ENCODE peak calls at places on chromosome 10, in five cellular contexts. J is naive thymus-derived CD4-positive, alpha-beta T cell; Q is suprapubic skin; X is CD8-positive, alpha-beta T cell; H is neural progenitor cell. R is an unnamed sample.
A peak's percentile ranks its signal among the peaks of the same experiment; 100 is the strongest.

GRCh38 chr10:26440091-26440445 is 1.9 kb downstream of the APBB1IP start:
- DNase-seq in J (no peak), Q (no peak), X (no peak), H (no peak), R (no peak)

GRCh38 chr10:71921319-71922027 is 42.7 kb upstream of the CHST3 start:
- DNase-seq in J (no peak), Q (peak; percentile 83), X (no peak), H (peak; percentile 67), R (peak; percentile 82)

GRCh38 chr10:6279540-6280267 is 77.0 kb downstream of the PFKFB3 start:
- DNase-seq in J (no peak), Q (no peak), X (peak; percentile 27), H (peak; percentile 10), R (no peak)

GRCh38 chr10:18102404-18102803 is 37.8 kb upstream of the CACNB2 start:
- DNase-seq in J (no peak), Q (no peak), X (no peak), H (no peak), R (no peak)

GRCh38 chr10:42970451-42971250 is 106.2 kb upstream of the RET start:
- DNase-seq in J (no peak), Q (peak; percentile 41), X (peak; percentile 36), H (no peak), R (no peak)

GRCh38 chr10:20091698-20092097 is 275.5 kb downstream of the PLXDC2 start:
- DNase-seq in J (no peak), Q (no peak), X (no peak), H (no peak), R (no peak)

GRCh38 chr10:113709221-113709838 is 29.6 kb downstream of the CASP7 start:
- DNase-seq in J (no peak), Q (no peak), X (no peak), H (no peak), R (no peak)

GRCh38 chr10:44293842-44294241 is 91.1 kb downstream of the CXCL12 start:
- DNase-seq in J (no peak), Q (no peak), X (no peak), H (no peak), R (no peak)

GRCh38 chr10:124616040-124616835 is 127.9 kb downstream of the FAM53B start:
- DNase-seq in J (no peak), Q (no peak), X (no peak), H (no peak), R (no peak)

GRCh38 chr10:76205361-76205760 is 773.9 kb downstream of the LRMDA start:
- DNase-seq in J (no peak), Q (no peak), X (no peak), H (no peak), R (no peak)

GRCh38 chr10:60237977-60238376 is 151.7 kb downstream of the ANK3 start:
- DNase-seq in J (no peak), Q (no peak), X (no peak), H (no peak), R (no peak)

GRCh38 chr10:30882281-30882680 is 149.4 kb downstream of the ZNF438 start:
- DNase-seq in J (no peak), Q (no peak), X (no peak), H (no peak), R (no peak)

GRCh38 chr10:86105640-86106039 is 261.0 kb downstream of the GRID1 start:
- DNase-seq in J (no peak), Q (no peak), X (no peak), H (no peak), R (no peak)

GRCh38 chr10:124225468-124226270 is 132.3 kb upstream of the CHST15 start:
- DNase-seq in J (peak; percentile 49), Q (no peak), X (no peak), H (no peak), R (no peak)

GRCh38 chr10:71241114-71241898 is 28.9 kb downstream of the UNC5B start:
- DNase-seq in J (no peak), Q (no peak), X (no peak), H (no peak), R (no peak)

GRCh38 chr10:63093227-63093626 is 39.9 kb upstream of the NRBF2 start:
- DNase-seq in J (no peak), Q (no peak), X (no peak), H (no peak), R (no peak)

GRCh38 chr10:75456122-75456521 is 24.7 kb downstream of the LRMDA start:
- DNase-seq in J (no peak), Q (no peak), X (no peak), H (no peak), R (no peak)

GRCh38 chr10:46247808-46248569 is 38.8 kb upstream of the ANTXRL start:
- DNase-seq in J (no peak), Q (peak; percentile 42), X (no peak), H (no peak), R (no peak)

GRCh38 chr10:46239999-46240683 is 46.7 kb upstream of the ANTXRL start:
- DNase-seq in J (no peak), Q (no peak), X (no peak), H (no peak), R (no peak)

GRCh38 chr10:83469719-83470336 is 669.5 kb upstream of the GHITM start:
- DNase-seq in J (no peak), Q (no peak), X (no peak), H (no peak), R (no peak)
- H3K9me3 ChIP-seq in J (no peaks in the 10 kb centered on the region), Q (no peaks in the 10 kb centered on the region), X (no peaks in the 10 kb centered on the region), H (no peaks in the 10 kb centered on the region), R (no peaks in the 10 kb centered on the region)

GRCh38 chr10:133187906-133188681 is 28.1 kb downstream of the KNDC1 start:
- DNase-seq in J (no peak), Q (no peak), X (no peak), H (no peak), R (no peak)
- H3K9me3 ChIP-seq in J (no peaks in the 10 kb centered on the region), Q (no peaks in the 10 kb centered on the region), X (no peaks in the 10 kb centered on the region), H (no peaks in the 10 kb centered on the region), R (peaks cover 9% of the 10 kb centered on the region)

GRCh38 chr10:129784286-129784685 is 179.8 kb downstream of the EBF3 start:
- DNase-seq in J (no peak), Q (peak; percentile 40), X (no peak), H (no peak), R (no peak)
- H3K9me3 ChIP-seq in J (no peaks in the 10 kb centered on the region), Q (peaks cover 5% of the 10 kb centered on the region), X (no peaks in the 10 kb centered on the region), H (no peaks in the 10 kb centered on the region), R (no peaks in the 10 kb centered on the region)

DNA sequence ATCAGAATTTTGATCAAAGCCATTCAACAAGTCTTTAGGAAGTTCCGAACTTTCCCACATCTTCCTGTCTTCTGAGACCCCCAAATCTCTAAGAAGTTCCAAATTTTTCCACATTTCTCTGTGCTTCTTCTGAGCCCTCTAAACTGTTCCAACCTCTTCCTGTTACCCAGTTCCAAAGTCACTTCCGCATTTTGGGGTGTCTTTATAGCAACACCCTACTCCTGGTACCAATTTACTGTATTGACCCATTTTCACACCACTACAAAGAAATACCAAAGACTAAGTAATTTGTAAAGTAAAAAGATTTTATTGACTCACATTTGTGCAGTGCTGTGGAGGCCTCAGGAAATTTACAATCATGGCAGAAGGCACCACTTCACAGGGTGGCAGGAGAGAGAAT is 385.8 kb upstream of the GHITM start:
- DNase-seq in J (no peak), Q (no peak), X (no peak), H (no peak), R (no peak)
- H3K9me3 ChIP-seq in J (no peaks in the 10 kb centered on the region), Q (peaks cover 35% of the 10 kb centered on the region), X (no peaks in the 10 kb centered on the region), H (peaks cover 7% of the 10 kb centered on the region), R (peaks cover 19% of the 10 kb centered on the region)